ENCODE peak calls at places on chromosome 2, in eight cellular contexts. K is foreskin fibroblast, O is bronchial epithelial cell, V is AG09309, G is left lung, F is progenitor cell of endocrine pancreas, Q is cardiac muscle cell, W is thyroid gland. Y is an unnamed sample.

GRCh38 chr2:207432471-207432870 is 97.3 kb upstream of the CREB1 start:
- DNase-seq in K (peak), O (no peak), V (no peak), G (no peak), F (no peak), Q (no peak), W (no peak), Y (no peak)

GRCh38 chr2:146124741-146125140 is 1604.8 kb upstream of the ZEB2 start:
- DNase-seq in K (peak), O (peak), V (peak), G (no peak), F (no peak), Q (peak), W (no peak), Y (no peak)

GRCh38 chr2:144583741-144584453 is 64.0 kb upstream of the ZEB2 start:
- DNase-seq in K (peak), O (peak), V (peak), G (no peak), F (no peak), Q (peak), W (no peak), Y (no peak)

GRCh38 chr2:73069855-73070650 is 1.5 kb downstream of the SFXN5 start:
- DNase-seq in K (no peak), O (no peak), V (no peak), G (no peak), F (no peak), Q (no peak), W (no peak), Y (no peak)

GRCh38 chr2:42138163-42139016 is 30.8 kb upstream of the EML4 start:
- DNase-seq in K (peak), O (peak), V (peak), G (no peak), F (no peak), Q (peak), W (peak), Y (no peak)

GRCh38 chr2:218291934-218292699 is at the start of gene TMBIM1:
- DNase-seq in K (peak), O (no peak), V (no peak), G (peak), F (peak), Q (peak), W (peak), Y (peak)

GRCh38 chr2:37858197-37858711 is 66.8 kb upstream of the RMDN2 start:
- DNase-seq in K (peak), O (no peak), V (no peak), G (no peak), F (no peak), Q (peak), W (no peak), Y (no peak)

GRCh38 chr2:222318026-222318711 is 19.4 kb upstream of the PAX3 start:
- DNase-seq in K (peak), O (peak), V (peak), G (peak), F (peak), Q (peak), W (peak), Y (peak)

GRCh38 chr2:17229414-17229813 is 288.8 kb downstream of the RAD51AP2 start:
- DNase-seq in K (no peak), O (no peak), V (no peak), G (no peak), F (no peak), Q (no peak), W (no peak), Y (no peak)

GRCh38 chr2:102063360-102063947 is 71.7 kb downstream of the IL1R2 start:
- DNase-seq in K (peak), O (no peak), V (no peak), G (no peak), F (no peak), Q (peak), W (peak), Y (no peak)

GRCh38 chr2:187093771-187094412 is 244.9 kb upstream of the ZSWIM2 start:
- DNase-seq in K (peak), O (no peak), V (no peak), G (no peak), F (no peak), Q (no peak), W (no peak), Y (no peak)

GRCh38 chr2:217794133-217794986 is 208.4 kb downstream of the TNS1 start:
- DNase-seq in K (no peak), O (no peak), V (no peak), G (no peak), F (no peak), Q (no peak), W (no peak), Y (peak)

GRCh38 chr2:226399006-226399405 is 400.6 kb downstream of the IRS1 start:
- DNase-seq in K (no peak), O (peak), V (no peak), G (no peak), F (no peak), Q (no peak), W (no peak), Y (no peak)

DNA sequence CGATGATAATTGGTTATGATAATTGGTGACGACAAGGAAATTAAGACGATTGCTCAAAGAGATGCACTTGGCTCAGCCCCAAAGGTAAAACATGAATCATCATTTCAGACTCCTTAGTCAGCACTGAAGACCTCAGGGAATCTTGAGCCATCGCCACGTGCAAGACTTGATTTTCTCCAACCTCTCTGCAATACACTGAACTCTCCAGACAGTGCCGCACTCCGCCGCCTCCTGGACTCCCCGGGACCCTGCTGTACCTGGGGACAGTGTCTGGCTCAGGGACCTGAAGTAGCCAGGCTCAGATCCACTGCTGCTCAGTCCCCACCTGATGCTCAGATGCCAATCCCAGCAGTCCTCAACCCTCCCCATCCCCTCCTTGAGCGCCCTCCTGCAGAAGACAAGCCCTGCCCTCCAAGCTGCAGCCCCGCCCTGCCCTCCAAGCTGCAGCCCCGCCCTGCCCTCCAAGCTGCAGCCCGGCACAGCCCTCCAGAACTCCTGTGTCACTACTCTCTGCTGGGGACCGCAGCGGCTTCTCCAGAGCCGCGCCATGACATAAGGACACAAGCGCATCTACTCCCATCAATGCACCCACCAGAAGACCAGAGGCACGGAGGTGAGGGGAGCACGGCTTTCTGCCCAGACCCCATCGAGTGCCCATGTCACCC is 1.1 kb downstream of the TMEM18 start:
- DNase-seq in K (peak), O (peak), V (peak), G (no peak), F (peak), Q (peak), W (peak), Y (peak)
- TF ChIP-seq CTCF in K (peak), O (peak), V (peak), G (no peak), F (peak), Q (peak), W (no peak), Y (peak)

GRCh38 chr2:175676813-175677212 is 325.3 kb downstream of the LNPK start:
- DNase-seq in K (no peak), O (no peak), V (no peak), G (no peak), F (no peak), Q (no peak), W (no peak), Y (no peak)
- TF ChIP-seq CTCF in K (no peak), O (no peak), V (no peak), G (no peak), F (no peak), Q (no peak), W (no peak), Y (no peak)

DNA sequence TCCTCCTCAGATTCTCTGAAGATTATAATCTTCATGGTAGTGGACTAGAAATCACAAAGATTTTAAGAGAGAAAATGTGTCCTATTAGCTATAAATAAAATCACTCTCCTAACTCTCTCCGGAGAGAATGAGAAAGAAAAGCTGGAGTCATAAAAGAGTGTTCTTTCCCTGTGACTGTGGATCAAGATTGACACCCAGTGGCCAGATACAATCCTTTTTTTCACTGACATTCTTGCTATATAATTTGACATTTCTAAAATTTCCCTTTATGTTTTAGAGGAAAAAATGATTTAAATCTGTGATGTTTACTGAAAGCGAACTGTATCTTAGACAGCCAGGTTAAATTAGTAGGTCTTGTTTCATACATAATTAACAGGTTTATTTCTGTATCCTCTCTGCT is 35.4 kb upstream of the LRP2 start:
- DNase-seq in K (peak), O (peak), V (no peak), G (no peak), F (no peak), Q (peak), W (peak), Y (no peak)
- TF ChIP-seq CTCF in K (no peak), O (no peak), V (peak), G (no peak), F (peak), Q (no peak), W (peak), Y (peak)

GRCh38 chr2:231410293-231411004 is 14.9 kb downstream of the B3GNT7 start:
- DNase-seq in K (no peak), O (no peak), V (no peak), G (no peak), F (no peak), Q (no peak), W (no peak), Y (no peak)
- TF ChIP-seq CTCF in K (peak), O (peak), V (peak), G (no peak), F (peak), Q (peak), W (no peak), Y (no peak)

DNA sequence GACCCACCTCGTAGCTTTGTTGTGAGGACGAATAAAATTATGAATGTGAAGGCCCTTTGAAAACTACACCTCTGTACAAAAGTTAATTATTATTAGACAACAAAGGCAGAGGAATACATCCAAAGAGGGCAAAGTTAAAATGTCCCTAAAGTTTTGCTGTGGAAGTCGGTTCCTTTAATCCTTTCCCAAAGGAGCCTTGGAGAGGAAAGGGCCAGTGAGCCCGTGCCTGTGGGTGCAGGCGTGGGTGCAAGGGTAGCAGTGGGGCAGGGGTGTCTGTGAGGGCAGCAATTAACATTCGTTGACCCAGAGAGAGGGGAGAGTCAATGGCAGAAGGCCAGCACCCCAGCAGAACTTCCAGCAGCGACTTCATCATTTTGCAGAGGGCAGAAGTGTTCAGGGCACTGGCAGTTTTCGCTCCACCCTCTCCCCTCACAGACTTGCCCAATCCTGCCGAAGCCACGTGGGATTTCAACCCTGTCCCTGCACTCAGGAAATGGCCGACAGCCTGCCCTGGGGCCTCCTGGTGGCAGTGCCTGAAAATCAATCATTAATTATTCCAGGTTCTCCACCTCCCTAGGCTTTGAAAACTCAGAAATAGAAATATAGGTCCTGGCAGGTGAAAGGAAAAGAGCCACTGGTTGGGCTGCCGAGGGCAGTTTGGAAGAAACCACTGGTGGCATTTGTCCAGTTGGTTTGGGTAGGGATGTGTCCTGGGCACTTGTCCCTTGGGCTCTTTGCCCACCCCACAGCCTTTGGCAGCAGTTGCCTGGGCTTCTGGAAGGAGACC is 4.2 kb upstream of the PAX8 start:
- DNase-seq in K (peak), O (peak), V (no peak), G (peak), F (no peak), Q (peak), W (peak), Y (no peak)
- TF ChIP-seq CTCF in K (no peak), O (peak), V (peak), G (peak), F (peak), Q (peak), W (no peak), Y (no peak)

GRCh38 chr2:56191617-56192016 is 7.8 kb downstream of the CCDC85A start:
- DNase-seq in K (peak), O (peak), V (no peak), G (no peak), F (no peak), Q (peak), W (peak), Y (no peak)
- TF ChIP-seq CTCF in K (peak), O (peak), V (peak), G (peak), F (peak), Q (peak), W (peak), Y (peak)

GRCh38 chr2:26300234-26300641 is 45.7 kb upstream of the SELENOI start:
- DNase-seq in K (peak), O (peak), V (no peak), G (no peak), F (no peak), Q (peak), W (peak), Y (no peak)

GRCh38 chr2:26297061-26297460 is 48.9 kb upstream of the SELENOI start:
- DNase-seq in K (no peak), O (no peak), V (no peak), G (peak), F (no peak), Q (no peak), W (peak), Y (no peak)

GRCh38 chr2:26298638-26299393 is 47.1 kb upstream of the SELENOI start:
- DNase-seq in K (peak), O (peak), V (no peak), G (no peak), F (no peak), Q (peak), W (peak), Y (no peak)

GRCh38 chr2:26299488-26300092 is 46.4 kb upstream of the SELENOI start:
- DNase-seq in K (peak), O (peak), V (no peak), G (no peak), F (no peak), Q (peak), W (peak), Y (no peak)

GRCh38 chr2:26298286-26298637 is 47.7 kb upstream of the SELENOI start:
- DNase-seq in K (no peak), O (no peak), V (no peak), G (no peak), F (no peak), Q (no peak), W (peak), Y (no peak)
- TF ChIP-seq CTCF in K (no peak), O (no peak), V (no peak), G (no peak), F (no peak), Q (no peak), W (no peak), Y (no peak)

GRCh38 chr2:88556026-88556425 is 71.2 kb downstream of the EIF2AK3 start:
- DNase-seq in K (no peak), O (no peak), V (no peak), G (no peak), F (no peak), Q (no peak), W (no peak), Y (no peak)

GRCh38 chr2:88557290-88557689 is 70.0 kb downstream of the EIF2AK3 start:
- DNase-seq in K (no peak), O (no peak), V (no peak), G (no peak), F (no peak), Q (no peak), W (no peak), Y (no peak)

GRCh38 chr2:88549616-88550292 is 77.5 kb downstream of the EIF2AK3 start:
- DNase-seq in K (peak), O (no peak), V (no peak), G (no peak), F (no peak), Q (no peak), W (no peak), Y (no peak)

DNA sequence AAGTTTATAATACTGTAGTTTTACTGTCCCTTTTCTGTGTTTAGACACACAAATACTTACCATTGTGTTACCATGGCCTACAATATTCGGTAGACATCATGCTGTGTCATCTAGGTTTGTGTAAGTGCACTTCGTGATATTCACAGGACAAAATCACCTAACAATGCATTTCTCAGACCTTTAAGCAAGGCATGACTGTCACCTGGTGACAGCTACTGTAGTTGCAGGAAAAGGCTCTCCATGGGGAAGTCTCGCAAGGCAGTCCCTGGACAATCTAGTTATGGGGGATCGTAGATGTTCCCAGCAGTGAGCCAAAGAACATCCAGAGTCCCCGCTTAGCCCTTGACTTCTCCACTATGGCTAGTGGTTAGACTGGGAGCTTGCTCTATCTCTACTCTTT is 73.1 kb downstream of the EIF2AK3 start:
- DNase-seq in K (no peak), O (peak), V (no peak), G (no peak), F (no peak), Q (no peak), W (no peak), Y (no peak)
- TF ChIP-seq CTCF in K (no peak), O (peak), V (no peak), G (no peak), F (peak), Q (peak), W (no peak), Y (peak)

GRCh38 chr2:97761192-97761591 is 47.8 kb downstream of the ZAP70 start:
- DNase-seq in K (no peak), O (no peak), V (no peak), G (no peak), F (no peak), Q (no peak), W (no peak), Y (no peak)

GRCh38 chr2:97763176-97763845 is 49.9 kb downstream of the ZAP70 start:
- DNase-seq in K (peak), O (no peak), V (no peak), G (no peak), F (no peak), Q (no peak), W (no peak), Y (no peak)

GRCh38 chr2:97766567-97766966 is 53.2 kb downstream of the ZAP70 start:
- DNase-seq in K (no peak), O (no peak), V (no peak), G (no peak), F (no peak), Q (peak), W (peak), Y (no peak)

GRCh38 chr2:97765933-97766332 is 52.6 kb downstream of the ZAP70 start:
- DNase-seq in K (no peak), O (no peak), V (no peak), G (no peak), F (no peak), Q (no peak), W (peak), Y (no peak)

GRCh38 chr2:97764559-97765263 is 51.3 kb downstream of the ZAP70 start:
- DNase-seq in K (no peak), O (no peak), V (no peak), G (no peak), F (no peak), Q (no peak), W (no peak), Y (no peak)
- TF ChIP-seq CTCF in K (no peak), O (no peak), V (no peak), G (no peak), F (no peak), Q (no peak), W (no peak), Y (no peak)

DNA sequence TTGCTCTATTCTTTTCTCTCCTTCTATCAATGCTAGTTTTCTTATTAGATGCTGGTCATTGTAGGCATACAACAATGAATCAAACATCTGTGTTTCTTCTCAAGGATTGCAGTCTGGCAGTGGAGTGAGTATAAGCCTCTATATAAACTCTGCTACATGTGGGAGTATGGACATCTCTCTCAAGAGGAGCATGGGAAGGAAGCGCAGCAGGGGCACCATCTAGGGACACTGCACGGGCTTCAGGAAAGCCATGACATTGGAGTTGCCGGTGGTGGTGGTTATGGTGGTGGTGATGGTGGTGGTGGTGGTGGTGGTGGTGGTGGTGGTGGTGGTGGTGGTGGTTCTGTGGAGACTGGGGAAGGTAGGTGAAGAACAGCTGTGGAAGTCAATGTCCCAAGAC is 462.6 kb downstream of the RNF144A start:
- DNase-seq in K (no peak), O (no peak), V (no peak), G (no peak), F (no peak), Q (no peak), W (no peak), Y (no peak)
- TF ChIP-seq CTCF in K (no peak), O (no peak), V (no peak), G (no peak), F (no peak), Q (no peak), W (no peak), Y (no peak)

Y was measured in GM10248.